ENCODE peak calls at places on chromosomes 4 and X, in four cellular contexts. A is tibial nerve, E is choroid plexus epithelial cell, C is suprapubic skin. W is an unnamed sample.

GRCh38 chrX:77014655-77015377 is 432.4 kb upstream of the FGF16 start:
- DNase-seq in A (no peak), E (peak), C (no peak), W (no peak)

GRCh38 chr4:121989715-121990114 is 37.9 kb upstream of the TRPC3 start:
- DNase-seq in A (no peak), E (peak), C (no peak), W (no peak)

GRCh38 chr4:22391548-22391947 is 124.3 kb downstream of the ADGRA3 start:
- DNase-seq in A (no peak), E (peak), C (no peak), W (no peak)

GRCh38 chr4:81504685-81505598 is 33.2 kb upstream of the RASGEF1B start:
- DNase-seq in A (peak), E (no peak), C (peak), W (no peak)

GRCh38 chrX:2461711-2462016 is 39.1 kb downstream of the DHRSX start:
- DNase-seq in A (no peak), E (no peak), C (no peak), W (no peak)

GRCh38 chr4:140156529-140157171 is 2.7 kb upstream of the MAML3 start:
- DNase-seq in A (no peak), E (no peak), C (no peak), W (no peak)

GRCh38 chr4:185203380-185204237 is at the start of gene CFAP97:
- DNase-seq in A (peak), E (peak), C (peak), W (peak)

GRCh38 chr4:159103406-159104131 is 690 bp downstream of the RAPGEF2 start:
- DNase-seq in A (peak), E (peak), C (peak), W (no peak)

GRCh38 chr4:6701371-6701770 is 7.7 kb downstream of the S100P start:
- DNase-seq in A (no peak), E (no peak), C (no peak), W (no peak)

GRCh38 chrX:133254666-133255065 is 36.5 kb upstream of the TFDP3 start:
- DNase-seq in A (no peak), E (peak), C (no peak), W (no peak)

GRCh38 chr4:107243141-107243779 is 207.1 kb upstream of the DKK2 start:
- DNase-seq in A (no peak), E (no peak), C (peak), W (no peak)

GRCh38 chrX:147173586-147173985 is 359.0 kb upstream of the CXorf51A start:
- DNase-seq in A (no peak), E (no peak), C (no peak), W (no peak)

GRCh38 chr4:103099691-103100392 is at the start of gene BDH2:
- DNase-seq in A (peak), E (peak), C (no peak), W (no peak)

GRCh38 chrX:108735680-108736508 is 469 bp downstream of the IRS4 start:
- DNase-seq in A (no peak), E (peak), C (no peak), W (no peak)

GRCh38 chr4:106409901-106410889 is 41.6 kb upstream of the GIMD1 start:
- DNase-seq in A (no peak), E (no peak), C (no peak), W (no peak)

GRCh38 chr4:106548446-106549044 is 180.0 kb upstream of the GIMD1 start:
- DNase-seq in A (no peak), E (no peak), C (no peak), W (no peak)

GRCh38 chrX:68647156-68647957 is at the start of gene STARD8:
- DNase-seq in A (peak), E (peak), C (no peak), W (no peak)

GRCh38 chrX:132505116-132505515 is 16.3 kb upstream of the MBNL3 start:
- DNase-seq in A (peak), E (peak), C (no peak), W (no peak)

GRCh38 chrX:40871385-40872082 is 136.2 kb upstream of the MED14 start:
- DNase-seq in A (no peak), E (peak), C (no peak), W (no peak)

GRCh38 chr4:138175337-138175794 is 66.8 kb downstream of the SLC7A11 start:
- DNase-seq in A (no peak), E (peak), C (no peak), W (no peak)

GRCh38 chrX:38561126-38561868 is at the start of gene TSPAN7:
- DNase-seq in A (peak), E (peak), C (peak), W (peak)

GRCh38 chr4:183576701-183577100 is 71.8 kb downstream of the ING2 start:
- DNase-seq in A (no peak), E (peak), C (no peak), W (no peak)

GRCh38 chr4:48490012-48490679 is at the start of gene ZAR1:
- DNase-seq in A (no peak), E (no peak), C (no peak), W (no peak)

GRCh38 chrX:11190745-11191510 is 79.8 kb downstream of the HCCS start:
- DNase-seq in A (no peak), E (no peak), C (no peak), W (no peak)

GRCh38 chr4:134200811-134201215 is 776 bp downstream of the PABPC4L start:
- DNase-seq in A (no peak), E (peak), C (no peak), W (no peak)

GRCh38 chrX:10110984-10111363 is 45.8 kb upstream of the CLCN4 start:
- DNase-seq in A (no peak), E (no peak), C (no peak), W (no peak)

GRCh38 chrX:44544036-44544435 is 1.4 kb upstream of the FUNDC1 start:
- DNase-seq in A (no peak), E (no peak), C (no peak), W (no peak)

GRCh38 chr4:20333141-20333690 is 81.5 kb downstream of the SLIT2 start:
- DNase-seq in A (no peak), E (no peak), C (no peak), W (no peak)

GRCh38 chrX:16120431-16120830 is 2.9 kb upstream of the GRPR start:
- DNase-seq in A (no peak), E (no peak), C (no peak), W (no peak)

GRCh38 chrX:46758163-46758955 is 559 bp downstream of the SLC9A7 start:
- DNase-seq in A (no peak), E (no peak), C (no peak), W (no peak)

GRCh38 chr4:85901500-85901899 is 426.6 kb downstream of the ARHGAP24 start:
- DNase-seq in A (no peak), E (peak), C (no peak), W (no peak)

GRCh38 chr4:184384056-184384809 is 90.1 kb downstream of the IRF2 start:
- DNase-seq in A (peak), E (peak), C (no peak), W (no peak)

GRCh38 chr4:182492456-182492855 is 249.3 kb downstream of the TENM3 start:
- DNase-seq in A (no peak), E (peak), C (no peak), W (no peak)

DNA sequence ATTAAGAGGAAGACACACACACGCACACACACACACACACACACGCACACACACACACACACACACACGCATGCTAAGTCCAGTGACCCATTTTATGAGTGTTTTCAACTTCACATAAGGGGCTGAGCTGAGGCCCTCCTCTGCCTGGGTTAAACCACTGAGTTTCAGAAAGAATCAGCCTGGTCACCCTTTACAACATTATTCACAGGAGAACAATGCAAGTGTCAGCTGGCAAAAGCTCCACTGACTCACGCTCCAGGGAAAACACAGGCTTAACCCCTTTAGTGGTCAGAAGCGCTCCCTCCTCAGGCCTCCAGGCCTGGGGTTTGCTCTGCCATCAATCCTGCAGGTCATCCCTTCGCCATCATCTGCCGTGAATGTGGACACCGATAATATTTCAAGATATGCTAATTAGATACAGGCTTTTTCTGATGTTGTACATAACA is 46.9 kb downstream of the ACOX3 start:
- DNase-seq in A (peak), E (peak), C (no peak), W (no peak)
- TF ChIP-seq CTCF in A (no peak), E (peak), C (no peak), W (no peak)

DNA sequence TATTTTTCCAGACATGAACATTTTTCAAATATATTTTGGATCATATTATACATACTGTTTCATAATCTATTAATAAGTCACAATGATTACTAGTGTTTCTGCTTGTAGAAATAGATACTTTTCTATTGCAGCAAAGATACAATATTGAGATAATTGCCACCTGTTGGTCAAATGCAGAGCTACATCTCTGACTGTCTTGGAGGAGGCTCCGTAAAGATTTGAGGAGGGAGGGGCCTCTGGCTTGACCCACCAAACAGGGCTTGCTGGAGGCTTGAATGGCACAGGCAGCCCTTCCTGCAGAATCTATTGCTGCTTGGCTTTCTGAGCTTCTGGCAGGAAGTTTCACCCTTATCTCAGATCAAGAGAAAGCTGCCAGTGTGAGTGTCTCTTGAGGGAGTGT is 99.3 kb upstream of the ARMCX2 start:
- DNase-seq in A (peak), E (peak), C (no peak), W (no peak)
- TF ChIP-seq CTCF in A (peak), E (peak), C (peak), W (no peak)

GRCh38 chr4:100722866-100723459 is 205.1 kb upstream of the EMCN start:
- DNase-seq in A (no peak), E (no peak), C (no peak), W (no peak)

DNA sequence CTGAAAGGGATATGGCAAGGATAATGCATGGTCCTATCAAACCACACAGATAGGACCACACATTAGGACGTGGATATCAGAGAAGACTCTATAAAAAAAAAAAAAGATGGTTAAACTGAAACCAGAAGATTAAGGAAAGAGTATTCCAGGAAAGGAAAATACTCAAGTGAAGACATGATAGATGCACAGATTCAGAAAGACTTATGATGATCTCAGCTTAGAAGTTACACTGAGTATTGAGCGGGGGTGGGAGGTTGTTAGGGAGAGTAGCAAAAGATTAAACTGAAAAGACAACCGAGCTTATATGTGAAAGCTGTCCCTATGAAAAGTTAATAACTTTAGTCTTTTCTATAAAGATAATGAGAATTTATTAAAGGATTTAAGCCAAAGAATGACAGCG is 211.0 kb upstream of the EMCN start:
- DNase-seq in A (no peak), E (no peak), C (no peak), W (no peak)
- TF ChIP-seq CTCF in A (no peak), E (no peak), C (no peak), W (no peak)

GRCh38 chr4:189124149-189124758 is 816.4 kb upstream of the FRG1 start:
- DNase-seq in A (peak), E (peak), C (no peak), W (no peak)
- TF ChIP-seq CTCF in A (peak), E (peak), C (no peak), W (no peak)

GRCh38 chr4:84338367-84338766 is 160.7 kb downstream of the NKX6-1 start:
- DNase-seq in A (no peak), E (no peak), C (no peak), W (no peak)

GRCh38 chr4:84342161-84342560 is 156.9 kb downstream of the NKX6-1 start:
- DNase-seq in A (no peak), E (no peak), C (no peak), W (no peak)

GRCh38 chr4:84336964-84337705 is 162.0 kb downstream of the NKX6-1 start:
- DNase-seq in A (no peak), E (no peak), C (no peak), W (no peak)

GRCh38 chr4:84341559-84341958 is 157.5 kb downstream of the NKX6-1 start:
- DNase-seq in A (no peak), E (no peak), C (no peak), W (no peak)
- TF ChIP-seq CTCF in A (no peak), E (no peak), C (no peak), W (no peak)